ENCODE peak calls at places on chromosomes 12 and 14, in six cellular contexts. E, F, T, V, G and Z are unnamed samples.

GRCh38 chr12:64203036-64203435 is 19.1 kb downstream of the KICS2 start:
- DNase-seq in E (no peak), F (no peak), T (no peak), V (no peak), G (no peak), Z (no peak)

GRCh38 chr12:56599041-56599440 is 31.1 kb downstream of the BAZ2A start:
- DNase-seq in E (no peak), F (no peak), T (no peak), V (no peak), G (no peak), Z (no peak)

GRCh38 chr12:89544730-89545184 is 18.9 kb upstream of the POC1B start:
- DNase-seq in E (no peak), F (no peak), T (no peak), V (peak), G (no peak), Z (peak)

GRCh38 chr12:89051065-89051677 is 301.1 kb downstream of the DUSP6 start:
- DNase-seq in E (peak), F (peak), T (no peak), V (peak), G (no peak), Z (peak)

GRCh38 chr14:59199205-59199604 is 10.7 kb downstream of the DAAM1 start:
- DNase-seq in E (no peak), F (no peak), T (no peak), V (no peak), G (no peak), Z (no peak)

GRCh38 chr14:77109656-77110055 is 11.6 kb downstream of the CIPC start:
- DNase-seq in E (no peak), F (peak), T (no peak), V (no peak), G (no peak), Z (no peak)

GRCh38 chr12:32583535-32583934 is 95.6 kb upstream of the DNM1L start:
- DNase-seq in E (peak), F (no peak), T (no peak), V (peak), G (no peak), Z (no peak)

GRCh38 chr14:61489527-61489926 is 168.1 kb downstream of the PRKCH start:
- DNase-seq in E (no peak), F (no peak), T (no peak), V (no peak), G (no peak), Z (no peak)

GRCh38 chr12:25904442-25904841 is 54.0 kb upstream of the RASSF8 start:
- DNase-seq in E (peak), F (peak), T (no peak), V (peak), G (no peak), Z (no peak)

GRCh38 chr14:69963966-69964365 is 84.8 kb downstream of the SMOC1 start:
- DNase-seq in E (no peak), F (no peak), T (no peak), V (no peak), G (no peak), Z (no peak)

GRCh38 chr12:67890726-67891125 is 98.5 kb upstream of the IFNG-AS1 start:
- DNase-seq in E (no peak), F (no peak), T (no peak), V (no peak), G (no peak), Z (no peak)

GRCh38 chr12:81797100-81797499 is 38.0 kb upstream of the PPFIA2 start:
- DNase-seq in E (no peak), F (peak), T (no peak), V (peak), G (no peak), Z (no peak)

GRCh38 chr14:60594077-60594476 is 55.2 kb downstream of the SIX1 start:
- DNase-seq in E (no peak), F (no peak), T (no peak), V (no peak), G (no peak), Z (no peak)

GRCh38 chr12:80702889-80703605 is 4.4 kb upstream of the MYF6 start:
- DNase-seq in E (peak), F (peak), T (no peak), V (peak), G (no peak), Z (no peak)

GRCh38 chr12:14893471-14894250 is 8.0 kb upstream of the MGP start:
- DNase-seq in E (peak), F (no peak), T (no peak), V (no peak), G (no peak), Z (no peak)

GRCh38 chr12:3641428-3641883 is 111.5 kb downstream of the CRACR2A start:
- DNase-seq in E (peak), F (peak), T (no peak), V (peak), G (no peak), Z (no peak)

GRCh38 chr14:95070748-95071435 is 86.4 kb downstream of the DICER1 start:
- DNase-seq in E (no peak), F (no peak), T (no peak), V (no peak), G (no peak), Z (no peak)

GRCh38 chr12:9333129-9333528 is 124.9 kb upstream of the PZP start:
- DNase-seq in E (no peak), F (no peak), T (no peak), V (no peak), G (no peak), Z (no peak)

GRCh38 chr12:1534708-1535107 is 59.7 kb downstream of the FBXL14 start:
- DNase-seq in E (no peak), F (no peak), T (no peak), V (no peak), G (peak), Z (no peak)

GRCh38 chr12:113796852-113797534 is 169.1 kb downstream of the RBM19 start:
- DNase-seq in E (no peak), F (no peak), T (no peak), V (no peak), G (no peak), Z (no peak)

GRCh38 chr14:95294834-95295599 is 24.7 kb downstream of the CLMN start:
- DNase-seq in E (no peak), F (no peak), T (no peak), V (no peak), G (no peak), Z (no peak)

GRCh38 chr14:55957950-55958349 is 160.3 kb upstream of the PELI2 start:
- DNase-seq in E (no peak), F (no peak), T (peak), V (no peak), G (peak), Z (peak)

GRCh38 chr12:26696613-26697092 is 136.3 kb downstream of the ITPR2 start:
- DNase-seq in E (peak), F (peak), T (no peak), V (peak), G (no peak), Z (no peak)

GRCh38 chr14:34502826-34503225 is 36.7 kb downstream of the EAPP start:
- DNase-seq in E (peak), F (no peak), T (no peak), V (no peak), G (no peak), Z (no peak)

GRCh38 chr12:45670339-45671065 is 59.0 kb upstream of the ARID2 start:
- DNase-seq in E (no peak), F (no peak), T (no peak), V (no peak), G (no peak), Z (no peak)

GRCh38 chr12:951166-951565 is 1.7 kb upstream of the RAD52 start:
- DNase-seq in E (no peak), F (peak), T (no peak), V (no peak), G (no peak), Z (no peak)

GRCh38 chr12:81800298-81801148 is 41.4 kb upstream of the PPFIA2 start:
- DNase-seq in E (no peak), F (no peak), T (no peak), V (peak), G (peak), Z (no peak)

GRCh38 chr14:73712540-73713141 is 1.5 kb downstream of the PNMA1 start:
- DNase-seq in E (peak), F (no peak), T (no peak), V (no peak), G (peak), Z (peak)

GRCh38 chr14:32606297-32606696 is 277.2 kb downstream of the AKAP6 start:
- DNase-seq in E (no peak), F (no peak), T (no peak), V (no peak), G (no peak), Z (no peak)

GRCh38 chr14:63192085-63192484 is 12.2 kb upstream of the RHOJ start:
- DNase-seq in E (peak), F (no peak), T (no peak), V (no peak), G (no peak), Z (no peak)
- H2AFZ ChIP-seq in E (no peak), F (no peak), T (no peak), V (no peak), G (no peak), Z (no peak)

GRCh38 chr12:12717586-12718381 is 616 bp downstream of the CDKN1B start:
- DNase-seq in E (no peak), F (peak), T (peak), V (peak), G (peak), Z (no peak)
- H2BK5ac ChIP-seq in E (peak), F (peak), T (peak), V (peak), G (no peak), Z (peak)

GRCh38 chr14:45426685-45427282 is 173.8 kb upstream of the MIS18BP1 start:
- DNase-seq in E (peak), F (peak), T (no peak), V (peak), G (peak), Z (peak)
- H3K4me2 ChIP-seq in E (no peak), F (no peak), T (no peak), V (no peak), G (no peak), Z (no peak)

GRCh38 chr12:116650585-116650984 is 87.3 kb downstream of the SPRING1 start:
- DNase-seq in E (no peak), F (no peak), T (no peak), V (no peak), G (no peak), Z (no peak)

GRCh38 chr12:116651089-116651488 is 86.8 kb downstream of the SPRING1 start:
- DNase-seq in E (no peak), F (no peak), T (no peak), V (no peak), G (no peak), Z (no peak)

GRCh38 chr12:116656371-116656770 is 81.5 kb downstream of the SPRING1 start:
- DNase-seq in E (no peak), F (no peak), T (no peak), V (no peak), G (no peak), Z (no peak)

GRCh38 chr12:116657921-116658495 is 79.9 kb downstream of the SPRING1 start:
- DNase-seq in E (no peak), F (no peak), T (no peak), V (no peak), G (no peak), Z (no peak)

GRCh38 chr12:116654216-116654743 is 83.6 kb downstream of the SPRING1 start:
- DNase-seq in E (no peak), F (no peak), T (no peak), V (no peak), G (no peak), Z (no peak)
- H2AFZ ChIP-seq in E (no peak), F (no peak), T (no peak), V (no peak), G (no peak), Z (no peak)

GRCh38 chr12:108448246-108448645 is 66.8 kb upstream of the FICD start:
- DNase-seq in E (no peak), F (no peak), T (no peak), V (no peak), G (no peak), Z (no peak)

GRCh38 chr12:108449478-108449877 is 65.6 kb upstream of the FICD start:
- DNase-seq in E (no peak), F (no peak), T (no peak), V (no peak), G (no peak), Z (no peak)

GRCh38 chr12:108442910-108443309 is 72.2 kb upstream of the FICD start:
- DNase-seq in E (no peak), F (no peak), T (no peak), V (no peak), G (no peak), Z (no peak)

GRCh38 chr12:108446766-108447165 is 68.3 kb upstream of the FICD start:
- DNase-seq in E (no peak), F (peak), T (no peak), V (peak), G (no peak), Z (no peak)

DNA sequence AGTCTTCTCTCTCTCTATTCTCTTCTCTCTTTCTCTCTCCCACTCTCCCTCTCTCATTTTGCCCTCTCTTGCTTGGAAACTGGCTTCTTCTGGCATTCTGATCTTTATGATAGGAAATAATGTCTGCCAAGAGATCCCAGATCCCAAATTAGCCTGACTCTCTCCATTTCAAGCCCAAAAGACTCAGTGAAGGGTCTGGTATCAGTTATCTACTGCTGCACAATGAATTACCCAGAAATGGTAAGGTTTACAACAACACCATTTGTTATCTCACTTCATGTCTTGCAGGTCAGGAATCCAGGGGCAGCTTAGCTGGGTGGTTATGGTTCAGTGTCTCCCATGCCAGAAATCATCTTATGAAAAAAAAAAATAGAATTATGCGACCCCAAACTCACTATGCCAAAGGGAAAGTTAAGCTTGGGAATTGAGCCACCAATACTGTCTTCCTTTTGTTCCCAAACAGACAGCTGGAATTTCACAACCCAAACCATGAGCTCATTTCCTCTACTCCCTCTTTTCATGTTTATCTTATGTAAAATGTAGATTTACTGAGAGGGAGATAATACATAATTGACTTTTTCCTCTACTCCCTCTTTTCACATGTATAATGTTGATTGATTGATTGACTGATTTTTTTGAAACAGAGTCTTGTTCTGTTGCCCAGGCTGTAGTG is 67.8 kb upstream of the FICD start:
- DNase-seq in E (peak), F (no peak), T (no peak), V (peak), G (no peak), Z (no peak)
- H2BK5ac ChIP-seq in E (no peak), F (no peak), T (peak), V (no peak), G (no peak), Z (no peak)

GRCh38 chr12:116366824-116367223 is 89.3 kb upstream of the MED13L start:
- DNase-seq in E (no peak), F (peak), T (no peak), V (no peak), G (no peak), Z (no peak)
- H3K4me2 ChIP-seq in E (no peak), F (no peak), T (no peak), V (no peak), G (no peak), Z (no peak)